ENCODE peak calls at places on chromosomes 16 and 17, in four cellular contexts. X is neuronal stem cell, K is testis, L is BE2C. F is an unnamed sample.

GRCh38 chr17:8015957-8016631 is 13.7 kb downstream of the GUCY2D start:
- DNase-seq in L (no peak), X (no peak), K (no peak), F (no peak)

GRCh38 chr17:19771971-19772630 is 24.0 kb upstream of the ALDH3A1 start:
- DNase-seq in X (no peak), L (no peak), K (no peak), F (no peak)

GRCh38 chr17:28871056-28871579 is 16.3 kb downstream of the ERAL1 start:
- DNase-seq in X (no peak), L (no peak), K (no peak), F (no peak)

GRCh38 chr17:12627776-12628491 is 37.8 kb upstream of the MYOCD start:
- DNase-seq in L (no peak), K (no peak), X (no peak), F (no peak)

GRCh38 chr17:951388-952132 is 28.0 kb downstream of the NXN start:
- DNase-seq in L (no peak), X (peak), K (no peak), F (no peak)

GRCh38 chr17:62856594-62856993 is 48.5 kb upstream of the MARCHF10 start:
- DNase-seq in L (no peak), X (no peak), K (no peak), F (no peak)

GRCh38 chr17:2954898-2955445 is 108.4 kb downstream of the OR1D5 start:
- DNase-seq in X (no peak), K (no peak), L (no peak), F (no peak)

GRCh38 chr17:50267074-50267841 is 7.0 kb upstream of the TMEM92 start:
- DNase-seq in K (peak), L (no peak), X (no peak), F (no peak)

GRCh38 chr16:69324013-69324531 is 6.3 kb downstream of the PDF start:
- DNase-seq in L (peak), K (peak), X (no peak), F (peak)

GRCh38 chr16:81817789-81818304 is 38.8 kb downstream of the PLCG2 start:
- DNase-seq in L (no peak), K (no peak), X (no peak), F (no peak)
- H3K4me3 ChIP-seq in L (no peak), K (no peak), X (no peak), F (no peak)

GRCh38 chr17:48013876-48014602 is 23.6 kb downstream of the COPZ2 start:
- DNase-seq in L (no peak), X (no peak), K (no peak), F (no peak)

GRCh38 chr17:48012151-48012520 is 25.5 kb downstream of the COPZ2 start:
- DNase-seq in L (peak), X (no peak), K (peak), F (no peak)

GRCh38 chr17:48010193-48010592 is 27.4 kb downstream of the COPZ2 start:
- DNase-seq in L (no peak), X (no peak), K (no peak), F (no peak)

GRCh38 chr17:48014603-48015037 is 23.0 kb downstream of the COPZ2 start:
- DNase-seq in K (no peak), L (peak), X (no peak), F (no peak)

GRCh38 chr17:48011405-48012150 is 26.0 kb downstream of the COPZ2 start:
- DNase-seq in X (no peak), K (peak), L (peak), F (no peak)
- H3K4me3 ChIP-seq in X (peak), K (peak), L (peak), F (no peak)

DNA sequence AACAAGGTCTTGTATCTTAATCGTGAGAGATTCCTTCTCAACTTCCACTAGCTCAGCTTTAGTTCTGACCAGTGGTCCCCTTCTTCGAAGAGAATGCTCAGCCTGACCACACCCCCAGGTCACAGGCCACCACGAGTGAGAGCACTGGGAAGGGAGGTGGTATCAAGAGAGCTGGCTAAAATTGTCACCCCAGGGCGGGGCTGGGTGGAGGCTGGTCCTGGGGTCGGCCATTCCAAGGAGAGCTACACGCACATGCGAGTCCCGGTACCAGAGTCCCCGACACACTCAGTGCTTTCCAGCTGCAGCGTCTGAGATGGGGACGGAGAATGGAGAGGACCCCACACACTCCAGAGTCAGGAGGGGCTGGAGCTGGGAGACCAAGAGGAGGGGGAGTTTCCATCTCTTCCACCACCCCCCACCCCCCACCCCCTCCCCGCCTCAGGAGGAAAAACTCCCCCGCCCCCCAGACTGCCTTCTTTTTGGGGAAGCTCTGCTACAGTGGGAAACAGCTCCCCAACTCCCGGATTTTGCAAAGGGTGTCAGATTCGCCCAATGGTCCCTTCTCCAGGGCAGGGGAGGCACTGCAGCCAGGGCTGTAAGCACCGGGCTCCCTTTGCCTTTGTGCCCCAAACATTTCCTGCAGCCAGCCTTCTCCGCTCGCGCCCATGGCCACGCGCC is 1.6 kb downstream of the C1QL1 start:
- DNase-seq in L (no peak), K (no peak), X (no peak), F (no peak)
- H3K4me3 ChIP-seq in L (peak), K (no peak), X (no peak), F (no peak)

GRCh38 chr17:48194097-48194550 is 86.6 kb downstream of the SNX11 start:
- DNase-seq in K (no peak), L (no peak), X (no peak), F (no peak)

GRCh38 chr17:48191362-48191761 is 83.8 kb downstream of the SNX11 start:
- DNase-seq in K (no peak), L (no peak), X (no peak), F (no peak)

GRCh38 chr17:48190871-48191270 is 83.3 kb downstream of the SNX11 start:
- DNase-seq in L (no peak), K (no peak), X (no peak), F (no peak)

GRCh38 chr17:48195910-48196309 is 88.3 kb downstream of the SNX11 start:
- DNase-seq in X (no peak), K (no peak), L (no peak), F (no peak)

DNA sequence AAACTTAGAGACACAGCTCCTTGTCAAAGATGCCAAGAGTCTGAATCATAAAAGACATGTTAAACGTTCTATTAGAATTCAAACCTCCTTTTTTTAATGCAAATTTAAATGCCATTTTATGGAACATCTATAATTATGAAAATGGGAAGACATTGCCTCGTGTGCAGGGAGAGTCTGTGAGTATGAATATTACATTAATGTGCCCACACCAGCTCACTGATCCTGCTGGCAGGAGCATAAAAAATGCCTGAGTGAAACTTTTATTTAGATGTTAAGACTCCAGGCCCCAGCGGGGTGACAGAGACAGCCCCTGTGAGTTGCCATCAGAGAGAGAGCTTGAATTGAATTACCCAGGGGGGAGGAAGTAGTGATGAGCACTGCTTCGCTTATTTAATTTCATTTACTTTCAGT is 84.8 kb downstream of the SNX11 start:
- DNase-seq in K (no peak), X (no peak), L (no peak), F (no peak)
- H3K4me3 ChIP-seq in K (no peak), X (no peak), L (no peak), F (no peak)

GRCh38 chr17:16512011-16512410 is 20.0 kb upstream of the LRRC75A start:
- DNase-seq in K (no peak), L (no peak), X (no peak), F (no peak)
- H3K4me3 ChIP-seq in K (no peak), L (no peak), X (no peak), F (no peak)

GRCh38 chr17:73025041-73025440 is 67.4 kb downstream of the SLC39A11 start:
- DNase-seq in L (no peak), X (no peak), K (no peak), F (no peak)

GRCh38 chr17:73021771-73022170 is 70.7 kb downstream of the SLC39A11 start:
- DNase-seq in X (no peak), K (no peak), L (no peak), F (no peak)

GRCh38 chr17:73027130-73027741 is 65.3 kb downstream of the SLC39A11 start:
- DNase-seq in L (no peak), X (no peak), K (no peak), F (no peak)

GRCh38 chr17:73020110-73020509 is 72.4 kb downstream of the SLC39A11 start:
- DNase-seq in L (no peak), X (no peak), K (no peak), F (no peak)

DNA sequence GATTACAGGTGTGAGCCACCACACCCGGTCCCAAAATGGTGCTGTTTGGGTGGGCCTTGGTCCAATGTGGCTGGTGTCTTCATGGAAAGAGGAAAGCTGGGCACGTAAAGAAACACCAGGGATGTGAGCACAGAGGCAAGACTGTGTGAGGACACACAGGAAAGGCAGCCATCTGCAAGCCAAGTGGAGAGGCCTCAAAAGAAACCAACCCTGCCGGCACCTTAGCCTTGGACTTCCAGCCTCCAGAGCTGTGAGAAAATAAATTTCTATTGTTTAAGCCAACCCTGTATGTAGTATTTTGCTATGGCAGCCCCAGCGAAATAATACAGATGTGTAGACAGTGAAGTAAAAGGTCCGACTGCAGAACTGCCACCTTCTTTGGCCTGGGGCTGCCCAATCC is 68.7 kb downstream of the SLC39A11 start:
- DNase-seq in K (no peak), X (no peak), L (no peak), F (no peak)
- H3K4me3 ChIP-seq in K (no peak), X (no peak), L (no peak), F (no peak)

DNA sequence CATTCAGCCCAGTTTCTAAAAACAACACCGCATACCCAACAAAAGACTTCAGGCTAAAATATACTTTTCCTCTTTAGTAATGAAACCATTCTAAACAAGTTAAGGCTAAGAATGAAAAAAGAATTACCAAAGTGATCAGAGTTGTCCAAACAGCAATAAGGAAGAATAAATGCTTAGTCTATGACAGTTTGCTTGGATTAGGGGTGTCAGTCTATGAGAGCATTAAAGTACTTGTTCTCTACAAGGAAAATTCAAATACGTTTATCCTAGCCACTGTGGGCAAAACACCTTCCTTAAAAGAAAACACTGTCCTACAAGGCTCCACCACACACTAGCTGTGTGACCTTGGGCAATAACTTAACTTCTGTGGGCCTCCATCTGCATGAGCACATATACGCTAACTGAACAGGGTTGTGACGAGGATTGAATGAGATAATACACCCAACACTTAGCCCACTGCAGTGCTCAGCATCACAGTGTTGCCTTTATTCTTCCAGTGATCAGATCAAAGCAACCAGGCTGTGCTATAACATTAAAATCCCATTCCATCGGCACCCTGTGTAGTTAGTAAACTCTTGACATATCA is 53.6 kb downstream of the TEX2 start:
- DNase-seq in L (no peak), K (no peak), X (no peak), F (no peak)
- H3K4me3 ChIP-seq in L (no peak), K (no peak), X (no peak), F (no peak)

GRCh38 chr16:88070341-88070740 is 119.1 kb downstream of the BANP start:
- DNase-seq in L (no peak), X (no peak), K (no peak), F (no peak)
- H3K4me3 ChIP-seq in L (no peak), X (no peak), K (no peak), F (no peak)

DNA sequence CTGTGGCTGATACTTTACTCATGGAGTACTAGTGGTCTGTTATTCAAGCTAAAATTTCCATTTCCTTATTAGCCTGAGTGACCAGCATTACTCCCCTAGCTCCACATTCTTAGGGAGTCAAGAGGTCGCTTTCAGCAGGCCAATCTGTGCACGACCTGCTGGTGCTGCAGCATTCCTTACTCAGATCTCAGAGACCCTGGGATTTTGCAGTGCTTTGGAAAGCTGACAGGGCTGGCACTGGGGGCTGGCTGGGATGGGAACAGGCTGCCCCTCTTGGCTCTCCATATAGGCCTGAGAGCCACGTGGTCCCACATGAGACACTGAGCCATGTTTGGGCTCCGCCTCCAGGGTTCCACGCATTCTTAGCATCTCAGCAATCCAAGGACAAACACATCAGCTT is 254.7 kb upstream of the CACNG5 start:
- DNase-seq in X (peak), L (no peak), K (peak), F (no peak)
- H3K4me3 ChIP-seq in X (no peak), L (no peak), K (no peak), F (no peak)

DNA sequence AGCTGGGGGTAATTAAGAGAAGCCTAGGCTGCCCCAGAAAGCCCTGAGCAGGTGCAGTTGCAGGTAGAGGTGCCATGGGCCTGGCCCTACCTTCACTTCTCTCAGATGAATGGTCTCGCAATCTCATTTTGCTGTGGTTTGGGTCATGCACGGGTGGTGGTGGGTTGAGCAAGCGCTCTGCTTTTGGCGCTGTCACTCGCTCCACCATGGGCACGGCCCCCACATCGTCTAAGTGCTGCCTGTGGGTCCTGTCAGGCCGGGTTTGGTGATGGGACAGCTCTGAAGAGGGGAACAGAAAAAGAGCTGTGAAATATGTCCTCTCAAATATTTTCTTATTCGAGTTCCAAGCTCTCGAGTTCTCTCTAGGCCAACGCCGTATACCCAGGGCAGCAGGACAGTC is 39.9 kb downstream of the STH start:
- DNase-seq in L (no peak), X (no peak), K (no peak), F (no peak)
- H3K4me3 ChIP-seq in L (no peak), X (no peak), K (no peak), F (no peak)

F was measured in LNCaP clone FGC.